ENCODE peak calls at places on chromosomes 4 and X, in five cellular contexts. T is PC-9, V is DND-41, Y is hepatocyte, D is GM23338. N is an unnamed sample. For H4K20me1, the result is how much of the 10 kb centered on the place peaks cover.

GRCh38 chr4:70515342-70516245 is 2.8 kb upstream of the AMTN start:
- DNase-seq in T (no peak), V (no peak), Y (no peak), D (no peak), N (no peak)

GRCh38 chrX:69285881-69286545 is 120.8 kb upstream of the PJA1 start:
- DNase-seq in T (no peak), V (peak), Y (peak), D (peak), N (peak)

GRCh38 chr4:184961693-184962092 is 56.6 kb upstream of the HELT start:
- DNase-seq in T (no peak), V (no peak), Y (no peak), D (peak), N (no peak)

GRCh38 chr4:153489856-153490558 is 23.8 kb downstream of the TMEM131L start:
- DNase-seq in T (no peak), V (no peak), Y (no peak), D (no peak), N (no peak)

GRCh38 chr4:105092356-105092755 is 54.3 kb upstream of the TET2 start:
- DNase-seq in T (no peak), V (no peak), Y (peak), D (no peak), N (no peak)

GRCh38 chr4:187656953-187657352 is 338.6 kb upstream of the ZFP42 start:
- DNase-seq in T (no peak), V (no peak), Y (no peak), D (no peak), N (no peak)

GRCh38 chr4:123554263-123554662 is 157.7 kb downstream of the SPRY1 start:
- DNase-seq in T (no peak), V (no peak), Y (no peak), D (no peak), N (no peak)

GRCh38 chrX:128992107-128992971 is 531.0 kb downstream of the SMARCA1 start:
- DNase-seq in T (no peak), V (no peak), Y (no peak), D (peak), N (no peak)

GRCh38 chr4:97720869-97721432 is 422.3 kb downstream of the STPG2 start:
- DNase-seq in T (peak), V (no peak), Y (peak), D (peak), N (peak)

GRCh38 chr4:19381068-19381467 is 870.6 kb upstream of the SLIT2 start:
- DNase-seq in T (no peak), V (no peak), Y (no peak), D (no peak), N (no peak)

GRCh38 chr4:76659103-76659490 is 224.1 kb downstream of the SHROOM3 start:
- DNase-seq in T (no peak), V (no peak), Y (no peak), D (no peak), N (no peak)

GRCh38 chr4:113756005-113756410 is 5.5 kb downstream of the CAMK2D start:
- DNase-seq in T (no peak), V (no peak), Y (no peak), D (peak), N (no peak)

GRCh38 chr4:126630171-126630570 is 1002.6 kb upstream of the INTU start:
- DNase-seq in T (no peak), V (no peak), Y (peak), D (no peak), N (no peak)

GRCh38 chrX:132532955-132533354 is 44.1 kb upstream of the MBNL3 start:
- DNase-seq in T (peak), V (no peak), Y (no peak), D (no peak), N (no peak)
- H3K27ac ChIP-seq in T (no peak), V (no peak), Y (no peak), D (no peak), N (no peak)

GRCh38 chrX:31423575-31424284 is 351.9 kb upstream of the FTHL17 start:
- DNase-seq in T (peak), V (peak), Y (peak), D (peak), N (peak)

GRCh38 chrX:31420711-31421151 is 348.9 kb upstream of the FTHL17 start:
- DNase-seq in T (no peak), V (no peak), Y (no peak), D (no peak), N (no peak)

GRCh38 chrX:31420302-31420701 is 348.5 kb upstream of the FTHL17 start:
- DNase-seq in T (no peak), V (no peak), Y (no peak), D (no peak), N (no peak)

GRCh38 chrX:31421441-31421840 is 349.6 kb upstream of the FTHL17 start:
- DNase-seq in T (no peak), V (no peak), Y (no peak), D (no peak), N (no peak)
- H4K20me1 ChIP-seq in T (under half), V (under half), Y (under half), D (under half), N (under half)

DNA sequence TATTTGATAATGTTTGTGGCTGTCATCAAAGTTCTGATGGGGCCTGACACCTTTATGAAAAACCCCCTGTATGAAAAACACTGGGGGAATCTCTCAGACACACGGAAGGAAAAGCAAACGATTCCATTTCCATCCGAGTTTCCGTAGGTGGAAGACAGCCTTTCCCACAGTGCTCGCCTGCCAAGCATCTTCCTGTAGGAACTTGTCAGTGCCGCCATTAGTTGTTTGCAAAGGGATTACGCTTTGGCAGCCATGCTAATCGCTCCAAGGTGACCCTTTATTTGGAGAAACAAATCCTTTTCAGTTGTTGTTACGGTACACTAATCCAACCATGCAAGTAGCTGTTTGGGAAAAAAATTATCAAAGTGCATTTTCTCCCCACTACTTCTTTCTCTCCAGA is 44.4 kb upstream of the STOX2 start:
- DNase-seq in T (no peak), V (no peak), Y (no peak), D (no peak), N (peak)
- H3K27ac ChIP-seq in T (no peak), V (no peak), Y (peak), D (no peak), N (no peak)

GRCh38 chrX:133849676-133850075 is 135.7 kb downstream of the GPC3 start:
- DNase-seq in T (no peak), V (no peak), Y (no peak), D (no peak), N (no peak)

GRCh38 chrX:133847595-133847994 is 137.8 kb downstream of the GPC3 start:
- DNase-seq in T (no peak), V (no peak), Y (no peak), D (no peak), N (no peak)

GRCh38 chrX:133852837-133853236 is 132.6 kb downstream of the GPC3 start:
- DNase-seq in T (no peak), V (no peak), Y (no peak), D (no peak), N (no peak)

GRCh38 chrX:133850414-133850813 is 135.0 kb downstream of the GPC3 start:
- DNase-seq in T (no peak), V (no peak), Y (no peak), D (no peak), N (no peak)
- H4K20me1 ChIP-seq in T (under half), V (under half), Y (under half), D (under half), N (under half)

DNA sequence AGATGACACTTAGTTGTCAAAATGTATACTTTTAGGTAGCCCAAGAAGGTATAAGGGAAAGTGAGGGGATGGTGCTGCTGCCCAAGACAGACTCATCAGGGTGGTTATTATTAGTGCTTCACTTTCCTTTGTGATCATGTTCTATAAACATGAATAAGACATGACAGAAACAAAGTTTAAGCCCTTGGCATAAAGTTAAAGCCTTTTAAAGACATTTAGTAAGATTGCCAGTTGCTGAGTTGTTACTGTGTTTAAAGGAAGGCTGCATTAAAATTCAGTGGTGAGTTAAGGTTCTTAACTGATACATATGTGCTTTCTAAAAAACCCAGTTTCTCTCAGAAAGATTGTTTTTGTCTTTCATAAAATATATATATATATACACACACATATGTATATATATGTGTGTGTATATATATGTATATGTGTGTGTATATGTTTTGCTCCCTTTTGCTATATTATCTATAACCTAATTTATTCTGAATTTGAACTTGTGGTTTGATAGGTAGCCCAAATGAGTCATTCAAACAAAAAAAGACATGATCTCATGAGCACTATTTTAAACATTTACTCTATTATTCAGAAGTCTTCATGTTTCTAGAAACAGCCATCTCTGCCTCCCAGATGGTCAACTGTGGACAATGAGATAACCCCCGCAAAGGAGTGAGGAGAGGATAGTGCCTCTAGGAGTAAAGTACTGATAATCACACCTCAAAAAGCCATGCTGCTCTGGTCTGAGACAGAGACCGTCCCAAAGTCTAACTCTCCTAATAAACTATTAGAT is 98.1 kb upstream of the OTUD4 start:
- DNase-seq in T (no peak), V (no peak), Y (no peak), D (no peak), N (no peak)
- H3K27ac ChIP-seq in T (no peak), V (no peak), Y (no peak), D (no peak), N (no peak)

DNA sequence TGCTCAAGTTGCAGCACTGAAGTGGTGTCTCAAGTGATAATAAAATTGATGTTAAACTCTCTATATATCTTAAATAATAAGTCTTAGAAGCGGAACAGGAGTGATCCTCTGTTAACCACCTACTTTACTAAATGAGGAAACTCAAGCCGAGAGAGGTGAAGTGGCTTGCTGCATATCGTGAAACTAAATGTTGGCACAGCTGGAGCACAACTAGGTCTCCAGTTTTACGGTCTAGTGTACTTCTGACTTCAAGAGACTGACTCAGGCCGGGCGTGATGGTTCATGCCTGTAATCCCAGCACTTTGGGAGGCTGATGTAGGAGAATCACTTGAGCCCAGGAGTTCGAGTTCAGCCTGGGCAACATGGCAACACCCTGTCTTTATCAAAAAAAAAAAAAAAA is 35.5 kb upstream of the PLS3 start:
- DNase-seq in T (no peak), V (no peak), Y (no peak), D (no peak), N (no peak)
- H4K20me1 ChIP-seq in T (under half), V (under half), Y (under half), D (under half), N (under half)

GRCh38 chr4:119721878-119722277 is 93.3 kb upstream of the PDE5A start:
- DNase-seq in T (no peak), V (no peak), Y (no peak), D (no peak), N (no peak)

GRCh38 chr4:119726505-119726904 is 97.9 kb upstream of the PDE5A start:
- DNase-seq in T (no peak), V (no peak), Y (no peak), D (no peak), N (no peak)

GRCh38 chr4:119725688-119726330 is 97.2 kb upstream of the PDE5A start:
- DNase-seq in T (no peak), V (no peak), Y (peak), D (peak), N (no peak)

GRCh38 chr4:119728185-119728584 is 99.6 kb upstream of the PDE5A start:
- DNase-seq in T (no peak), V (no peak), Y (no peak), D (no peak), N (no peak)

DNA sequence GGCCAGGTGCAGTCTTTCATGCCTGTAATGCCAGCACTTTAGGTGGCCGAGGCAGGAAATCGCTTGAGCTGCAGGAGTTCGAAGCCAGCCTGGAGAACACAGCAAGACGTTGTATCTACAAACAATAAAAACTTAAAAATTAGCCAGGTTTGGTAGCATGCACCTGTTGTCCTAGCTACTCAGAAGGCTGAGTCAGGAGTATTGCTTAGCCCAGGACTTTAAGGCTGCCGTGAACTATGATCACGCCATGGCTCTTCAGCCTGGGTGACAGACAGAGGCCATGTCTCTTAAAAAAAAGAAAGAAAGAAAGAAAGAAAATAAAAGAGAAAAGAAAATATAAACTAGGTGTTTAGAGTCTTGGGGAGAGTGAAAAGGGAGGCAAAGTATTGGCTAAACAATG is 96.4 kb upstream of the PDE5A start:
- DNase-seq in T (no peak), V (no peak), Y (no peak), D (no peak), N (no peak)
- H3K27ac ChIP-seq in T (no peak), V (no peak), Y (no peak), D (no peak), N (no peak)

DNA sequence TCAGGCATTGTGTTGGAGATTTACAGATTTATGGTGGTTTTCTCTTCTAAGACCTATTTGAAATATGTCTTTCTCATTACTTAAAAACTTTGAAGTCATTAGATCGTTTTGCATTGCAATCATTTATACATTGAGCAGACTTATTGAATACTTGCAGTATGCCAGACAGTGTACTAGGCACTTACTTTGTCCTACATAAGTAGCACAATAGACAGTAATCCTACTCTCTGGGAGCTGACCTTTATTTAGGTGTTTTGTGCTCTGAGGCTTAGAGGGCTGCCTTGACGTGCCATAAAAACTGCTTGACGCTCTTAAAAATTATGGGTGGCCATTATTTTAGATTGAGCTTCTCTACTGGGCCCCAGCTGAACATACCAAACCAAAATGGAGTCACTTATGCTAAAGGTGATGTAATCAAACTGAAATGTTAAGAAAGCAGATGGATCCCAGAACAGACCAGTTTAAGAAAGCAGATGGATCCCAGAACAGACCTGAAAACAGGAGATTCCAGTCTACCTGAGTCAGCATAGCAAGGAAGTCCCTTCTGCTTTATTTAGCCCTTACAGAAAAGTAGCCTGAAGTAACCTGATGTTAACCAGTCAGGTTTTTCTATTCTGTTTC is 42.4 kb downstream of the PTTG2 start:
- DNase-seq in T (peak), V (no peak), Y (no peak), D (peak), N (peak)
- H4K20me1 ChIP-seq in T (under half), V (under half), Y (under half), D (under half), N (under half)

N was measured in neural progenitor cell.